ENCODE peak calls at places on chromosomes 3 and 15, in seven cellular contexts. B, Z, A, W, U, L and P are unnamed samples.

GRCh38 chr3:101842245-101842934 is 6.9 kb upstream of the NFKBIZ start:
- DNase-seq in A (no peak), W (peak), Z (no peak), L (no peak), U (no peak), B (no peak), P (no peak)

GRCh38 chr3:39187372-39188155 is 4.8 kb downstream of the XIRP1 start:
- DNase-seq in U (no peak), B (no peak), Z (no peak), L (no peak), W (no peak), A (no peak), P (no peak)

GRCh38 chr15:55649058-55649423 is 60.9 kb upstream of the PYGO1 start:
- DNase-seq in L (no peak), A (no peak), U (no peak), Z (no peak), B (no peak), W (no peak), P (no peak)

GRCh38 chr15:61032600-61033286 is 196.4 kb downstream of the RORA start:
- DNase-seq in A (no peak), U (no peak), Z (no peak), B (no peak), W (no peak), L (no peak), P (no peak)

GRCh38 chr3:151299006-151299405 is 17.6 kb downstream of the GPR87 start:
- DNase-seq in W (no peak), L (no peak), A (no peak), U (no peak), Z (no peak), B (no peak), P (no peak)

GRCh38 chr3:151491525-151491924 is 30.7 kb upstream of the IGSF10 start:
- DNase-seq in B (no peak), A (no peak), U (no peak), Z (no peak), L (no peak), W (no peak), P (no peak)

GRCh38 chr3:115113367-115113766 is 33.7 kb downstream of the ZBTB20 start:
- DNase-seq in W (no peak), B (no peak), U (no peak), L (no peak), A (no peak), Z (no peak), P (no peak)

GRCh38 chr3:107794664-107795443 is 272.1 kb downstream of the BBX start:
- DNase-seq in Z (no peak), A (no peak), B (no peak), W (no peak), L (peak), U (no peak), P (peak)

GRCh38 chr15:51331141-51331540 is 7.3 kb downstream of the CYP19A1 start:
- DNase-seq in U (no peak), L (no peak), A (no peak), B (no peak), Z (no peak), W (no peak), P (no peak)

GRCh38 chr3:138213373-138214085 is 26.4 kb downstream of the ARMC8 start:
- DNase-seq in Z (no peak), U (no peak), W (no peak), A (no peak), L (no peak), B (no peak), P (no peak)

GRCh38 chr15:44719293-44719999 is 8.1 kb downstream of the B2M start:
- DNase-seq in L (no peak), B (no peak), Z (peak), U (peak), W (no peak), A (no peak), P (no peak)

GRCh38 chr3:52150357-52150756 is 3.9 kb downstream of the POC1A start:
- DNase-seq in Z (no peak), B (no peak), L (no peak), U (no peak), A (no peak), W (no peak), P (no peak)

GRCh38 chr3:29285356-29286070 is 4.6 kb downstream of the RBMS3 start:
- DNase-seq in L (no peak), Z (no peak), B (no peak), A (no peak), W (no peak), U (no peak), P (no peak)

GRCh38 chr3:178439504-178439903 is 96.7 kb upstream of the KCNMB2 start:
- DNase-seq in U (no peak), L (no peak), W (no peak), A (no peak), Z (no peak), B (no peak), P (peak)

GRCh38 chr3:143998266-143998665 is 26.6 kb downstream of the DIPK2A start:
- DNase-seq in Z (no peak), W (no peak), B (no peak), L (no peak), A (no peak), U (no peak), P (no peak)

GRCh38 chr3:150255416-150255815 is 152.7 kb upstream of the TSC22D2 start:
- DNase-seq in L (no peak), U (peak), B (no peak), Z (no peak), W (no peak), A (no peak), P (no peak)

GRCh38 chr15:93835378-93835777 is 396.0 kb upstream of the MCTP2 start:
- DNase-seq in A (no peak), Z (no peak), W (no peak), B (no peak), L (peak), U (no peak), P (no peak)

GRCh38 chr15:91499774-91500383 is 353.6 kb upstream of the SLCO3A1 start:
- DNase-seq in U (no peak), W (no peak), B (no peak), L (no peak), A (no peak), Z (no peak), P (no peak)

GRCh38 chr3:133805702-133806475 is at the start of gene SRPRB:
- DNase-seq in L (peak), B (peak), U (peak), A (peak), W (peak), Z (peak), P (peak)

GRCh38 chr3:193972816-193973215 is 163.1 kb upstream of the HES1 start:
- DNase-seq in U (no peak), A (no peak), B (no peak), L (no peak), Z (no peak), W (no peak), P (no peak)

GRCh38 chr15:70539409-70539808 is 223.9 kb downstream of the UACA start:
- DNase-seq in Z (no peak), B (no peak), L (no peak), W (no peak), U (no peak), A (no peak), P (peak)

GRCh38 chr3:9901967-9902366 is 681 bp upstream of the IL17RE start:
- DNase-seq in A (no peak), B (no peak), Z (no peak), U (no peak), W (no peak), L (no peak), P (no peak)

GRCh38 chr3:108345492-108346205 is 49.3 kb downstream of the HHLA2 start:
- DNase-seq in B (no peak), A (no peak), U (no peak), L (no peak), Z (no peak), W (no peak), P (peak)

GRCh38 chr3:128878556-128879124 is 780 bp upstream of the ACAD9 start:
- DNase-seq in W (no peak), Z (peak), A (no peak), B (no peak), U (peak), L (peak), P (no peak)

GRCh38 chr3:9916734-9917680 is at the start of gene IL17RC:
- DNase-seq in B (peak), W (peak), U (peak), A (peak), Z (no peak), L (peak), P (peak)

GRCh38 chr3:39934696-39935095 is 125.3 kb downstream of the MYRIP start:
- DNase-seq in L (no peak), W (no peak), U (no peak), A (no peak), Z (no peak), B (no peak), P (no peak)

GRCh38 chr3:126105691-126106187 is 21.8 kb upstream of the SLC41A3 start:
- DNase-seq in W (no peak), L (no peak), Z (no peak), U (no peak), A (no peak), B (no peak), P (no peak)

GRCh38 chr3:113985526-113985925 is 37.7 kb downstream of the ZDHHC23 start:
- DNase-seq in B (no peak), A (no peak), L (no peak), Z (peak), U (no peak), W (no peak), P (no peak)

GRCh38 chr15:57626713-57627440 is 35.2 kb downstream of the MYZAP start:
- DNase-seq in Z (no peak), A (no peak), L (peak), W (no peak), U (no peak), B (no peak), P (no peak)

GRCh38 chr3:178971614-178972013 is 100.0 kb downstream of the ZMAT3 start:
- DNase-seq in L (no peak), U (no peak), W (no peak), Z (no peak), A (no peak), B (peak), P (no peak)

DNA sequence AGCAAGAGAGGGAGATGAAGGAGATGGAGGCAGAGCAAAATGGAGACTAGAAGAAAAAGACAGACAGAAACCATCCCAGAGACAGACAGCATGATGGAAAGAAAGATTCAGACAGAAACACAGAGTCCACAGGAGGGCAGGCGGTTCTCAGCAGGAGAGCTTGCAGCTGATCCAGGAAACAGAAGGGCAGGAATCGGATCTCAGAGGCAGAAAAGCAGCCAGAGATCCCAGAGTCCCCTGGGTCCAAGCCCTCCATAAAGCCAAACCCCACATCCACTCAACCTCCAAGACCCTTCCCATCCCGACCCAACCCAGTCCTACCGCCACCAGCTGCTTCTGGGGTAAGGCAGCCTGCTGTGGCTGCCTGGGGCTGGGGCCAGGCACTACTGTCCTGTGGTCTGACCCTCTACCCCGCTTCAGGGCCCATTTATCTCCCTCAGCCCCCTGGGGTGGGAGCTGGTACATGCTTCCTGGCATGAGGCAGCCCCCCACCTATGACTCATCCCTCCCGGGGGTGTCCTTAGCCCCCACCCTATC is at the start of gene UCN2:
- DNase-seq in U (no peak), L (no peak), B (no peak), W (no peak), Z (no peak), A (no peak), P (peak)
- TF ChIP-seq JUND in U (no peak), L (no peak), B (no peak), W (no peak), Z (no peak), A (no peak), P (no peak)

GRCh38 chr15:64052925-64053491 is 6.7 kb upstream of the DAPK2 start:
- DNase-seq in A (no peak), U (no peak), L (no peak), Z (no peak), W (no peak), B (no peak), P (no peak)

GRCh38 chr15:64051093-64051402 is 4.8 kb upstream of the DAPK2 start:
- DNase-seq in U (no peak), Z (no peak), B (no peak), W (no peak), A (no peak), L (no peak), P (no peak)

GRCh38 chr15:64048766-64049165 is 2.5 kb upstream of the DAPK2 start:
- DNase-seq in W (no peak), B (no peak), A (no peak), Z (no peak), U (no peak), L (no peak), P (no peak)

GRCh38 chr15:64051645-64052259 is 5.5 kb upstream of the DAPK2 start:
- DNase-seq in W (no peak), L (no peak), U (no peak), A (peak), Z (no peak), B (no peak), P (no peak)

DNA sequence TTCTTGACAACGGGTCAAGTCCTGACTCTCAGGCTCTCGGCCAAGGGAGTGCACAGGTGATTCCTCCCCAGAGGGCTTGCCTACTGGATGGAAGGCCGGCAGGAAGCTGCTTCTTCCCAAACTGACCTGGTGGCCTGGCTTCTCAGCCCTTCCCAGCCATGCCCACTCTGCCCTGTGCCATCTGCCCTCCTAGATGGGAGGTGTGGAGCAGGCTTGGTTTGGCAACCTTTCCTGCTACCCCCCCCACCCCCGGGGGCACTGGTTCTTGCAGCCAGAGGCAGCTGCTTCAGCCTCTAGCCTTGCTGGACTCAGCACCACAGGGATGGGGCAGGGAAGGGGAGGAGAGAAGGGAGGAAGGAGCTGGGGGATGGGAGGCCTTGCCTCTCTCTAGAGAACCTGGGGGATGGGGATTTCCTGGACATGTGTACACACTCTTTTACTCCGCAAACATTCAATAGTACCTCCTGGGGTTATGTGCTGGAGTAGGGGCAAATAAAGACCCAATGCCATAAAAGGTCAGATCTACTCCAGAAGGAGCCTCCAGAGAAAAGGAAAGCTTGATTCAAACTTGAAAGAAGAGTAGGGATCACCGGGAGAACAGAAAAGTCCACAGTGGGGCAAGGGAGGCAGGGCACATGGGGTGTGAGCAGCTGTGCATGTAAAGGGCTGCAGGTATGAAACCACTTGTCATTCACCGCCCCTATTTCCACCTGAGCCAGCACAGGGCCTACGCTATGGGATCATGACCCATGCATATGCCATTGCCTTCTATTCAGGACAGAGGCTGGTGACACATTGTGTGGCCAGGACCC is 4.2 kb upstream of the DAPK2 start:
- DNase-seq in U (peak), B (no peak), L (peak), W (no peak), A (no peak), Z (no peak), P (peak)
- TF ChIP-seq JUND in U (no peak), B (no peak), L (no peak), W (no peak), A (no peak), Z (no peak), P (no peak)

GRCh38 chr3:62604746-62605351 is 231.5 kb upstream of the FEZF2 start:
- DNase-seq in B (no peak), U (no peak), A (no peak), W (no peak), Z (no peak), L (no peak), P (no peak)

GRCh38 chr3:62604301-62604700 is 231.0 kb upstream of the FEZF2 start:
- DNase-seq in B (no peak), U (no peak), A (no peak), W (no peak), Z (no peak), L (no peak), P (no peak)

GRCh38 chr3:62602987-62603386 is 229.6 kb upstream of the FEZF2 start:
- DNase-seq in A (no peak), W (no peak), B (no peak), U (no peak), Z (no peak), L (no peak), P (no peak)

GRCh38 chr3:62600033-62600432 is 226.7 kb upstream of the FEZF2 start:
- DNase-seq in Z (no peak), L (no peak), B (no peak), A (no peak), U (no peak), W (no peak), P (no peak)

DNA sequence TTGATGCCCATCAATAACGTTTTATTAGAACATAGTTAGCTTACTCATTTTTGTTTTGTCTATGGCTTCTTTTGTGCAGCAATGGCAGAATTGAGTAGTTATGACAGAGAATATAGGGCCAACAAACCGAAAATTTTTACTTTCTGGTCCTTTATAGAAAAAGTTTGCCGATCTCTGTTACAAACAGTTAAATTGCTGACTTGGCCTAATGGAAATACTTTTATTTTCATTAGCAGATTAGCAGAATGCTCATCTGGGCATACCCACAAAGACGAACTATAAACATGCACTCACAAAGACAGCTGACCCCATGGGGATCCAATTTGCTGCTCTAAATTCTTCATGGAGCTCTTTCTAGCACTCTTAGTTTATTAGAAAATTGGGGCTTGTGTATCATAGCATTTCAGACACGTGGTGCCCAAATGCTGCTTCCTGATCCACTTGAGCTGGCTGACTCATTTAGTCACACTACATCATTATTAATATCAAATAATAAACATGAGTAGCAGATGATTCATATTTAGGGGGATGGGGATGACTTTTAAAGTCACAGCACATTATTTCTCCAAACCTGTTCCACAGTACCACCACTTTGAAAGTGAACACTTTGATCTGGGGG is 228.0 kb upstream of the FEZF2 start:
- DNase-seq in U (no peak), Z (no peak), B (no peak), W (no peak), A (no peak), L (no peak), P (no peak)
- TF ChIP-seq JUND in U (no peak), Z (no peak), B (no peak), W (no peak), A (no peak), L (peak), P (no peak)

GRCh38 chr3:139797724-139798343 is 120.1 kb upstream of the NMNAT3 start:
- DNase-seq in Z (no peak), U (no peak), B (no peak), L (no peak), W (peak), A (peak), P (peak)
- TF ChIP-seq JUND in Z (no peak), U (no peak), B (no peak), L (no peak), W (no peak), A (no peak), P (no peak)

DNA sequence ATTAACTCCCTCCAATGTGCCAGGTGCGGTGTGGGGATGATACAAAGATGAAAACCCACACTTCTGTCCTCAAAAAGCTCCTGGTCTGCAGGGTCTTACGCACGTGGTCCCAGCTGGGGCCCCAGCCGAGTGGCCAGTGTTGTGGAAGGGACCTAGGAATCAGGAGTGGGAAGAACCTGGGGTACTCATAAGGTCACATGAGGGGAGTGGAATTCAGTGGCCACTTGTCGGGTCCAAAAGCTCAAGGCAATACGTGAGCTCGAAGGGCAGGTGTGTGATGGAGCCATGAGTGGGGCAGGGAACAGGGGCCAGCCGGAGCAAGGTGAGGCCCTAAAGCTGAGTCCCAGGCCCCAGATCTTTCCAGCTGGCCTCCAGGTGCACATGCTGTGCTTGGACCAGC is 260.0 kb upstream of the LYSMD4 start:
- DNase-seq in L (no peak), W (no peak), B (no peak), Z (no peak), U (no peak), A (no peak), P (no peak)
- TF ChIP-seq JUND in L (no peak), W (no peak), B (no peak), Z (no peak), U (no peak), A (no peak), P (no peak)

GRCh38 chr3:148992027-148992634 is 791 bp downstream of the GYG1 start:
- DNase-seq in Z (no peak), A (no peak), U (peak), W (peak), B (no peak), L (no peak), P (peak)
- TF ChIP-seq JUND in Z (no peak), A (no peak), U (no peak), W (no peak), B (no peak), L (no peak), P (no peak)

GRCh38 chr3:158801200-158801599 is 654 bp upstream of the MFSD1 start:
- DNase-seq in U (no peak), B (no peak), L (peak), Z (no peak), W (no peak), A (no peak), P (no peak)
- TF ChIP-seq JUND in U (no peak), B (no peak), L (no peak), Z (no peak), W (no peak), A (no peak), P (no peak)

DNA sequence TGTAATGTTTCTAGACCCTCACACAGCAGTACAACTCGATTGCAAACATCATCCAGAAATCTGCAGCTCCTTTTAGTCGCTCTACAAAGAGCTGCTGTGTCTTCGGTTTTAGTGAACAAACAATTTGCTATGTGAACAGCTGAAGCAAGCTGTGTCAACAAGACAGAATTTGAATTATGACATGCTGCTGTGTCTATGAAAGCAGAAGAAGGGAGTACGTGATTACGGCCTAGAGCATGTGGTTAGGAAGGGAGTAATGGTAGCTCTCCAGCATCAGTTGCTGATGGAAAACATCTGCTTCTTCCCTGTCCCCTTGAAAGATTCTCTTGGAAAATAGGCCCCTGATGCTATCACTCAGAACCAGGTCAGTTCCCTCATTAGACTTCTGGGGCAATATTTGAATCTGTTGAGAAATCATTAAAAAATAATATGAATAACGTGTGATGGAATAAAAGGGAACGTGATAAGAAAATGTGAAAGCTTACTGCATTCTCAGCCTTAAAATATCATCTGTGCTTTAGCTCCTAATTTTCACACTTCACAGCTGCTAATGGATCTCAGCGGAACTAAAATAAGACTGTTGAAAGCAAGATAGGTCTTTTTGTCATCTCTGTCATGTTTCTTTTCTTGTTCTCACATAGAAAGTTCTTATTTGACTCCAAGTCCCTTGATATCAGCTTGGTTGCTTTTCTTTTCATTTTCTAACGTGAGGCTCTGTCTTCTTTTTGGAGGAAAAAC is 891.5 kb downstream of the ROBO2 start:
- DNase-seq in U (peak), L (peak), A (no peak), B (no peak), W (no peak), Z (no peak), P (no peak)
- TF ChIP-seq JUND in U (no peak), L (no peak), A (no peak), B (no peak), W (no peak), Z (no peak), P (no peak)